ENCODE peak calls at places on chromosomes 11 and 22, in six cellular contexts. E is brain microvascular endothelial cell, W is cardiac fibroblast, X is HFFc6, C is right lobe of liver, M is colonic mucosa. F is an unnamed sample.

GRCh38 chr22:30159561-30160353 is 79.5 kb downstream of the HORMAD2 start:
- DNase-seq in E (peak), W (peak), X (peak), C (peak), M (no peak), F (peak)

GRCh38 chr22:41132555-41132954 is 40.2 kb downstream of the EP300 start:
- DNase-seq in E (no peak), W (no peak), X (no peak), C (no peak), M (no peak), F (no peak)

GRCh38 chr22:32668254-32669094 is 133.0 kb upstream of the TIMP3 start:
- DNase-seq in E (no peak), W (no peak), X (no peak), C (no peak), M (no peak), F (peak)

GRCh38 chr11:64233913-64234839 is at the start of gene VEGFB:
- DNase-seq in E (no peak), W (peak), X (no peak), C (peak), M (peak), F (peak)

GRCh38 chr11:65435981-65436411 is 13.4 kb downstream of the NEAT1 start:
- DNase-seq in E (peak), W (no peak), X (no peak), C (peak), M (peak), F (peak)

GRCh38 chr11:120354779-120355178 is 18.6 kb downstream of the ARHGEF12 start:
- DNase-seq in E (no peak), W (no peak), X (no peak), C (no peak), M (no peak), F (no peak)

GRCh38 chr11:109697140-109697843 is 275.3 kb downstream of the C11orf87 start:
- DNase-seq in E (peak), W (peak), X (peak), C (no peak), M (no peak), F (peak)

GRCh38 chr22:31133911-31134310 is 6.4 kb downstream of the PLA2G3 start:
- DNase-seq in E (no peak), W (no peak), X (no peak), C (no peak), M (no peak), F (no peak)

GRCh38 chr11:7688238-7688826 is 15.0 kb upstream of the CYB5R2 start:
- DNase-seq in E (no peak), W (peak), X (peak), C (no peak), M (no peak), F (no peak)

GRCh38 chr11:113540416-113541330 is 65.5 kb upstream of the DRD2 start:
- DNase-seq in E (no peak), W (no peak), X (no peak), C (no peak), M (no peak), F (no peak)

GRCh38 chr11:126310229-126310991 is 6.5 kb downstream of the DCPS start:
- DNase-seq in E (peak), W (peak), X (peak), C (peak), M (peak), F (peak)

GRCh38 chr11:75140269-75141138 is 10.4 kb upstream of the SLCO2B1 start:
- DNase-seq in E (peak), W (peak), X (peak), C (peak), M (peak), F (peak)

GRCh38 chr11:114291381-114291780 is 4.8 kb upstream of the NNMT start:
- DNase-seq in E (peak), W (peak), X (no peak), C (no peak), M (no peak), F (no peak)

GRCh38 chr11:71995726-71996291 is 2.9 kb upstream of the IL18BP start:
- DNase-seq in E (no peak), W (no peak), X (no peak), C (no peak), M (no peak), F (no peak)

GRCh38 chr22:39719559-39720450 is 149.3 kb downstream of the CACNA1I start:
- DNase-seq in E (no peak), W (no peak), X (no peak), C (no peak), M (no peak), F (no peak)

GRCh38 chr11:105202844-105203548 is 63.4 kb upstream of the CARD18 start:
- DNase-seq in E (no peak), W (no peak), X (no peak), C (no peak), M (peak), F (no peak)

GRCh38 chr22:20582520-20583361 is 75.3 kb downstream of the MED15 start:
- DNase-seq in E (no peak), W (no peak), X (no peak), C (no peak), M (no peak), F (no peak)

GRCh38 chr11:27882066-27882697 is 181.9 kb upstream of the BDNF start:
- DNase-seq in E (no peak), W (no peak), X (peak), C (no peak), M (no peak), F (no peak)

GRCh38 chr22:31970490-31971444 is 26.4 kb downstream of the YWHAH start:
- DNase-seq in E (peak), W (peak), X (peak), C (peak), M (peak), F (peak)

GRCh38 chr11:92284107-92284506 is 59.5 kb downstream of the FAT3 start:
- DNase-seq in E (no peak), W (no peak), X (no peak), C (no peak), M (peak), F (no peak)

GRCh38 chr11:74735566-74735965 is 4.3 kb upstream of the CHRDL2 start:
- DNase-seq in E (no peak), W (no peak), X (no peak), C (no peak), M (no peak), F (no peak)

GRCh38 chr11:33135216-33135615 is 26.1 kb downstream of the CSTF3 start:
- DNase-seq in E (peak), W (peak), X (peak), C (no peak), M (no peak), F (no peak)

GRCh38 chr11:10876168-10876567 is 18.3 kb upstream of the ZBED5 start:
- DNase-seq in E (no peak), W (no peak), X (peak), C (no peak), M (no peak), F (no peak)

GRCh38 chr22:37976547-37976946 is 7.8 kb downstream of the SOX10 start:
- DNase-seq in E (no peak), W (no peak), X (no peak), C (no peak), M (no peak), F (no peak)

GRCh38 chr11:12216542-12217422 is 106.4 kb downstream of the MICAL2 start:
- DNase-seq in E (peak), W (peak), X (no peak), C (no peak), M (peak), F (peak)

GRCh38 chr11:101096036-101096704 is 33.4 kb downstream of the PGR start:
- DNase-seq in E (peak), W (peak), X (no peak), C (no peak), M (no peak), F (peak)

GRCh38 chr11:8722156-8722555 is 39.6 kb downstream of the RPL27A start:
- DNase-seq in E (peak), W (peak), X (peak), C (no peak), M (peak), F (no peak)

GRCh38 chr11:26953770-26954392 is 40.0 kb upstream of the FIBIN start:
- DNase-seq in E (peak), W (peak), X (no peak), C (no peak), M (no peak), F (no peak)

DNA sequence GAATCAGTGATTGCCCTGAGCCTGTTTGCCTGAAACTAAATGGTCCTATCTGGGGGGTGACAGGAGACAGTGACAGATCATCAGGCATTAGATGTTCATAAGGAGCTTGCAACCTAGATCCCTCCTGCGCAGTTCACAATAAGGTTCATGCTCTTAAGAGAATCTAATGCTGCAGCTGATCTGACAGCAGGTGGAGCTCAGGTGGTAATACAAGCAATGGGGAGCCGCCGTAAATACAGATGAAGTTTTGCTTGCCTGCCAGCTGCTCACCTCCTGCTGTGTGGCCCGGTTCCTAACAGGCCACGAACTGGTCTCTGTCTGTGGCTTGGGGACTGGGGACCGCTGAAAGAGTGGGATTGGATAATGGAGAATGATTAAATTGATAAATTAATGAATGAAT is 14.0 kb downstream of the NOX4 start:
- DNase-seq in E (no peak), W (no peak), X (no peak), C (no peak), M (no peak), F (no peak)
- TF ChIP-seq CTCF in E (no peak), W (no peak), X (no peak), C (peak), M (no peak), F (no peak)

GRCh38 chr11:76247091-76247490 is 40.8 kb upstream of the WNT11 start:
- DNase-seq in E (no peak), W (no peak), X (no peak), C (no peak), M (no peak), F (no peak)

GRCh38 chr11:76246271-76246933 is 40.1 kb upstream of the WNT11 start:
- DNase-seq in E (no peak), W (no peak), X (no peak), C (no peak), M (no peak), F (no peak)

GRCh38 chr11:76250520-76251222 is 44.4 kb upstream of the WNT11 start:
- DNase-seq in E (no peak), W (no peak), X (no peak), C (no peak), M (no peak), F (no peak)

GRCh38 chr11:76249195-76249741 is 43.0 kb upstream of the WNT11 start:
- DNase-seq in E (no peak), W (no peak), X (no peak), C (no peak), M (peak), F (no peak)

DNA sequence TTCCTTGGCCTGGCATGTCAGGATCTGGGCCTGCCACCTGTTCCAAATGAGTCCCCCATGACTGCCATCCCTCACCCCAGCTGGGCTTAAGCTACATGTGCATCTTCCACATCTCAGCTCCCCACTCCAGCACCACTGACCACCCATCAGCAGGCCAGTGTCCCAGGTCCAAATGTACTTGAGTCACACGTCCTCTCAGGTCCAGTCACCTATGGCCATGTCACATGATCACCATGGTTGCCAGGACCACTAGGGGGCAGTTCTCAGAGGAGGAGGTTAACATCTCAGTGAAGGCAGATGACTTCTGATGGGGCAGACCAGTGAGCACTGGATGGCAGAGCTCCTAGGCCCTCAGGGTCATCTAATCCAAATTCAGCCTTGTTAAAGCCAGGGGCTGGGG is 41.9 kb upstream of the WNT11 start:
- DNase-seq in E (no peak), W (no peak), X (no peak), C (no peak), M (peak), F (no peak)
- TF ChIP-seq CTCF in E (peak), W (peak), X (peak), C (no peak), M (no peak), F (no peak)

GRCh38 chr11:942853-943252 is 17.2 kb downstream of the AP2A2 start:
- DNase-seq in E (peak), W (peak), X (no peak), C (no peak), M (no peak), F (peak)
- TF ChIP-seq CTCF in E (no peak), W (no peak), X (no peak), C (no peak), M (no peak), F (no peak)

GRCh38 chr11:1745701-1746320 is 4.6 kb downstream of the IFITM10 start:
- DNase-seq in E (no peak), W (no peak), X (no peak), C (no peak), M (no peak), F (no peak)
- TF ChIP-seq CTCF in E (no peak), W (no peak), X (no peak), C (no peak), M (no peak), F (no peak)

GRCh38 chr11:125224391-125225015 is 60.0 kb downstream of the PKNOX2 start:
- DNase-seq in E (peak), W (peak), X (no peak), C (no peak), M (peak), F (peak)
- TF ChIP-seq CTCF in E (peak), W (peak), X (peak), C (peak), M (no peak), F (peak)

DNA sequence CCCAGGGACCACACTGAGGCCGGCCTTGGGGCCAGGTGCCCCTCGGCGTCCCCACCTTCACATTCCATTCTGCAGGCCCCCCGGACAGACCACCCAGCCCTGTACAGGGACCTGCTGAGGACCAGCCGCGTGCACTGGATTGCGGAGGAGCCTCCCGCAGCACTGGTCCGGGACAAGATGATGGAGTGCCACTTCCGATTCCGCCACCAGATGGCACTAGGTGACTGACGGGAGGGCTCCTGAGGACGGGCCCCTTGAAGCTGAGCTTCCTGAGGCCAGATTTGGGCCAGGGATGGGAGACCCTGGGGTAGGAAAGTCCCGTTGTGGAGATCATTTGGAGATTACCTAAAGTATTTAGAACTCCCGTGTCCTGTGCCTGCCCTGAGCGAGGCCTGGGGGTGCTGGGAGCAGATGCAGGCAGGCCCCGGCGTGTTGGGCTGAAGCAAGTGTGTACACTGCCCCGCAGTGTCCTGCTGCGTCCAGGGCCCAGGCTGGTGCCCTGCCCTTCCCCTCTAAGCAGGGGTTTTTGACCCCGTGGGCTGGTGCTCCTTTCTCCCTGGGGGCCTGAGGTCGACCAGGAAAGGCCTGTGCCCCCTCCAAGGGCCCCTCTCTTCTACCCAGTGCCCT is 20.0 kb downstream of the TRMU start:
- DNase-seq in E (peak), W (peak), X (peak), C (peak), M (peak), F (peak)
- TF ChIP-seq CTCF in E (peak), W (peak), X (peak), C (peak), M (peak), F (peak)

F was measured in testis.